ENCODE peak calls at places on chromosomes 11 and 22, in six cellular contexts. Z is neural crest cell; Q is stimulated activated CD4-positive, alpha-beta T cell treated with anti-CD3 and anti-CD28 coated beads, TNF-alpha, amount 100 ng/mL, for 4 hours; V is SW480; S is naive thymus-derived CD8-positive, alpha-beta T cell; R is activated CD4-positive, alpha-beta T cell treated with anti-CD3 and anti-CD28 coated beads, Interleukin-2, amount 50 U/mL, for 24 hours. P is an unnamed sample.
A peak's percentile ranks its signal among the peaks of the same experiment; 100 is the strongest.

GRCh38 chr22:50530857-50531545 is 1.2 kb upstream of the TYMP start:
- DNase-seq in R (peak; percentile 67), Z (peak; percentile 43), S (peak; percentile 76), V (peak; percentile 58), Q (peak; percentile 72), P (peak; percentile 79)

GRCh38 chr22:39661842-39662676 is 91.5 kb downstream of the CACNA1I start:
- DNase-seq in V (peak; percentile 63), R (peak; percentile 48), Q (peak; percentile 54), Z (no peak), S (peak; percentile 73), P (peak; percentile 96)

GRCh38 chr11:125164422-125165110 is at the start of gene PKNOX2:
- DNase-seq in Q (peak; percentile 65), S (peak; percentile 34), R (peak; percentile 46), V (peak; percentile 71), Z (peak; percentile 88), P (peak; percentile 91)

GRCh38 chr22:49966716-49967332 is 6.3 kb downstream of the PIM3 start:
- DNase-seq in Z (peak; percentile 8), V (no peak), Q (no peak), R (no peak), S (peak; percentile 4), P (peak; percentile 13)

GRCh38 chr11:84164722-84165121 is 878.6 kb upstream of the CCDC90B start:
- DNase-seq in Z (no peak), Q (no peak), S (no peak), R (no peak), V (no peak), P (no peak)

GRCh38 chr11:70210051-70210501 is 7.0 kb downstream of the FADD start:
- DNase-seq in V (no peak), R (no peak), Q (no peak), Z (no peak), S (no peak), P (no peak)

GRCh38 chr22:49324527-49325491 is 502.9 kb downstream of the BRD1 start:
- DNase-seq in R (no peak), Q (no peak), Z (no peak), S (no peak), V (no peak), P (no peak)

GRCh38 chr22:50299724-50300619 is 7.5 kb downstream of the PLXNB2 start:
- DNase-seq in R (no peak), Z (peak; percentile 61), S (no peak), Q (no peak), V (peak; percentile 36), P (peak; percentile 85)

GRCh38 chr11:10990637-10991036 is 132.8 kb upstream of the ZBED5 start:
- DNase-seq in R (no peak), S (no peak), Z (no peak), V (peak; percentile 12), Q (no peak), P (no peak)

GRCh38 chr11:116946414-116946813 is 109.0 kb upstream of the APOA1 start:
- DNase-seq in V (no peak), Q (no peak), S (no peak), Z (no peak), R (no peak), P (no peak)

GRCh38 chr11:29012507-29012906 is 904.3 kb downstream of the METTL15 start:
- DNase-seq in Z (no peak), V (no peak), R (no peak), S (no peak), Q (no peak), P (no peak)

P was measured in WTC11.